ENCODE peak calls at places on chromosomes 6 and 20, in four cellular contexts. H is CD4-positive, alpha-beta T cell; D is MM.1S; Y is adrenal gland. E is an unnamed sample. For H3K9me3, the result is how much of the 10 kb centered on the place peaks cover.

GRCh38 chr20:32920530-32921298 is 62.0 kb downstream of the EFCAB8 start:
- DNase-seq in H (no peak), D (no peak), Y (no peak), E (peak)

GRCh38 chr20:5715068-5715841 is 34.9 kb upstream of the SHLD1 start:
- DNase-seq in H (no peak), D (no peak), Y (no peak), E (no peak)

GRCh38 chr6:6521961-6522360 is 66.6 kb upstream of the LY86 start:
- DNase-seq in H (no peak), D (no peak), Y (no peak), E (no peak)

GRCh38 chr6:13573669-13574110 is 711 bp upstream of the SIRT5 start:
- DNase-seq in H (no peak), D (no peak), Y (peak), E (peak)

GRCh38 chr6:159422041-159422984 is 253.1 kb downstream of the FNDC1 start:
- DNase-seq in H (no peak), D (no peak), Y (no peak), E (no peak)

GRCh38 chr6:36444470-36444869 is 1.7 kb downstream of the KCTD20 start:
- DNase-seq in H (no peak), D (no peak), Y (no peak), E (no peak)

GRCh38 chr20:48012401-48012974 is 227.2 kb upstream of the SULF2 start:
- DNase-seq in H (no peak), D (no peak), Y (peak), E (no peak)

GRCh38 chr6:125743604-125744003 is 5.8 kb upstream of the HEY2 start:
- DNase-seq in H (no peak), D (no peak), Y (no peak), E (no peak)

GRCh38 chr20:48618052-48618451 is 209.7 kb downstream of the PREX1 start:
- DNase-seq in H (no peak), D (no peak), Y (no peak), E (no peak)

GRCh38 chr6:37317312-37318038 is 36.3 kb upstream of the RNF8 start:
- DNase-seq in H (no peak), D (peak), Y (no peak), E (no peak)

GRCh38 chr6:84870693-84871092 is 106.3 kb upstream of the TBX18 start:
- DNase-seq in H (no peak), D (no peak), Y (no peak), E (no peak)

GRCh38 chr20:63553933-63554290 is at the start of gene FNDC11:
- DNase-seq in H (peak), D (no peak), Y (no peak), E (no peak)

GRCh38 chr20:58640446-58640845 is 10.6 kb upstream of the STX16 start:
- DNase-seq in H (no peak), D (no peak), Y (no peak), E (no peak)

GRCh38 chr20:47535088-47535487 is 33.4 kb downstream of the NCOA3 start:
- DNase-seq in H (no peak), D (no peak), Y (no peak), E (no peak)

GRCh38 chr6:54493138-54493537 is 184.9 kb downstream of the TINAG start:
- DNase-seq in H (no peak), D (no peak), Y (no peak), E (no peak)

GRCh38 chr6:26240157-26240980 is 124.6 kb upstream of the BTN3A2 start:
- DNase-seq in H (peak), D (no peak), Y (peak), E (peak)

DNA sequence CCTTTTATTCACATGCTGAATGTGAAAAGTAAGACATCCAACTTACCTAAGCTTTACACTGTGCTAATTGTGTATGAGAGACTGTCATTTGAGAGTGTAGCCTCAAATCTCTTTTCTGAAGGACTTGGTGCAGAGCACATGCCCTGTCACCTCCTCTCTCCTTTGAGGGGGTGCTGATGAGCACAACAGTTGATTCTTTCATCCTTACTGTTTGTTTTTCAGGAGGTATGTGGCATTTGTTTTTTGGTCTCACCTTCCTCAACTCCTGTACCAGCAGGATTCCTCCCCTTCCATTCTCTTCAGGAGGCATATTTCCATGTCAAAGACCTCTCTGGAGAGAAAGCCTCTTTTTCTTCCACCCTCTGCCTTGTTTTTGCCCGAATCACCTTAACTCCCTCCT is 252.6 kb upstream of the CITED2 start:
- DNase-seq in H (no peak), D (no peak), Y (no peak), E (no peak)
- TF ChIP-seq CTCF in H (no peak), D (no peak), Y (no peak), E (no peak)

GRCh38 chr20:60579941-60580515 is 621.8 kb downstream of the CDH26 start:
- DNase-seq in H (no peak), D (no peak), Y (no peak), E (no peak)

GRCh38 chr20:60584221-60584620 is 626.0 kb downstream of the CDH26 start:
- DNase-seq in H (no peak), D (no peak), Y (no peak), E (no peak)

GRCh38 chr20:60586417-60587105 is 628.3 kb downstream of the CDH26 start:
- DNase-seq in H (no peak), D (no peak), Y (no peak), E (no peak)

GRCh38 chr20:60583741-60584140 is 625.5 kb downstream of the CDH26 start:
- DNase-seq in H (no peak), D (no peak), Y (no peak), E (no peak)

DNA sequence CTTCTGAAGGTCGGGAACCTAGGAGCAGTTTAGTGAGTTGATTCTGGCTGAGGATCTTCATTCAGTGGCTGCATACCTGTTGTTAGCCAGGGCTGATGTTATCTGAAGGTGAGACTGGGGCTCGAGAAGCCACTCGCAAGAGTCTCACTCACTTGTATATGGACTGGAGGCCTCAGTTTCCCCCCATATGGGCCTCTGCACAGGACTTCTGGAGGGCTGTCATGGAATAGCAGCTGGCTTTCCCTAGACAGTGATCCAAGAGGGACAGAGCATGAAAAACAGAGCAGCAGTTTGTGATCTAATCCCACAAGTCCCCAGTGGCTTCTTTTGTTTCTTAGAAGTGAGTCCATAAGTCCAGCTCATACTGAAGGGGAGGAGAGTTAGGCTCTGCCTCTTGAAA is 623.4 kb downstream of the CDH26 start:
- DNase-seq in H (no peak), D (no peak), Y (no peak), E (no peak)
- H3K9me3 ChIP-seq in H (under half), D (under half), Y (under half), E (under half)

GRCh38 chr20:61044499-61044898 is 207.6 kb upstream of the CDH4 start:
- DNase-seq in H (no peak), D (no peak), Y (no peak), E (no peak)
- TF ChIP-seq CTCF in H (no peak), D (no peak), Y (no peak), E (no peak)

GRCh38 chr6:168648240-168648639 is 207.3 kb downstream of the SMOC2 start:
- DNase-seq in H (no peak), D (no peak), Y (no peak), E (no peak)

GRCh38 chr6:168649209-168649608 is 208.2 kb downstream of the SMOC2 start:
- DNase-seq in H (no peak), D (no peak), Y (no peak), E (no peak)

GRCh38 chr6:168648730-168649129 is 207.7 kb downstream of the SMOC2 start:
- DNase-seq in H (no peak), D (no peak), Y (no peak), E (no peak)

GRCh38 chr6:168645326-168645725 is 204.3 kb downstream of the SMOC2 start:
- DNase-seq in H (no peak), D (no peak), Y (no peak), E (no peak)

DNA sequence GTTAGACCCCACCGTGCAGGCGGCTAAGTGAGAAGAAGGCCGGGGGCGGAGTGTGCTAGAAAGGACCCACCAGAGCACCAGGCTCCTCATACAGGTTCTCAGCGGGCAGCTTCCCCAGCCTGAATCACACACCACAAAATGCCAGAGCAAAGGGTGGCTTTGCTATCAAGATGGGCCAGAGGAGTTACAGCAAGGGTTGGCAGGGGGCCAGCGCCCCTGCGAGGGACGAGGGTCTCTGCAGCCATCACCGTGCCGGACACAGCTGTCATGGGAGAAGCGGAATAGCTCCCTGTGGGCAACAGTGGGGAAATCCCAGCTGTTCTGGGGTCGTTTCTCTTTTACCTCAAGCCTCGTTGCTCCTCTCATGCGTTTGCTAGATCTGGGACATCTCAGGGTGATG is 206.3 kb downstream of the SMOC2 start:
- DNase-seq in H (no peak), D (no peak), Y (no peak), E (no peak)
- H3K9me3 ChIP-seq in H (under half), D (under half), Y (under half), E (under half)

GRCh38 chr6:1263039-1263849 is 48.7 kb upstream of the FOXQ1 start:
- DNase-seq in H (no peak), D (no peak), Y (no peak), E (peak)
- TF ChIP-seq CTCF in H (no peak), D (no peak), Y (no peak), E (no peak)

DNA sequence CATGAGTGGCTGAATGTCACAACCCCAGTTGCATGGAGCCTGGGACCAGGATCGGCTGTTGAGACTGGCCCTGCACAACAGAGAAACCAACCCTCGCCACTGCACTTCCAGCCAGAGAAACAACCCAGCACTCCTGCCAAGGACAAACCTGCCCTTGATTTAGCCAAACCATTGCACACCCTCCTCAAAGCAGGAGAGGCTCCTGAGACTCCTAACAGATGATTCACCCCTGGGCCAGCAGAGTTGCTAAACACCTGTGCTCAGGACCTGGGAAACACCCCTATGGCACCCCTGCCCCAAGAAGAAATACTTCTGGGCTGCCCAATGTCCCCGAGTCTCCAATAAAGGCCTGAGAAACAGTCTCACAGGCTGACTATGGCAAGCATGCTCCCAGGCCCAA is 17.8 kb downstream of the WDR27 start:
- DNase-seq in H (no peak), D (no peak), Y (no peak), E (no peak)
- H3K9me3 ChIP-seq in H (under half), D (under half), Y (under half), E (under half)